ENCODE peak calls at places on chromosomes 7 and 10, in five cellular contexts. L is IMR-90, I is neuronal stem cell, A is mesenchymal stem cell, U is H1. G is an unnamed sample. For H3K36me3, the result is how much of the 10 kb centered on the place peaks cover.

GRCh38 chr10:97151307-97151914 is 34.3 kb downstream of the SLIT1 start:
- DNase-seq in L (no peak), A (no peak), I (no peak), U (no peak), G (no peak)

GRCh38 chr10:59830601-59831259 is 75.6 kb downstream of the CCDC6 start:
- DNase-seq in I (peak), L (peak), A (peak), U (peak), G (peak)

GRCh38 chr10:110864662-110865140 is 7.0 kb upstream of the PDCD4 start:
- DNase-seq in I (no peak), U (no peak), L (no peak), A (peak), G (no peak)

GRCh38 chr7:46545790-46546189 is 624.7 kb upstream of the IGFBP3 start:
- DNase-seq in A (peak), I (no peak), L (peak), U (no peak), G (peak)

GRCh38 chr7:149220534-149220933 is 18.9 kb upstream of the ZNF212 start:
- DNase-seq in A (peak), I (no peak), U (no peak), L (peak), G (peak)

GRCh38 chr7:19620470-19620869 is 88.4 kb downstream of the POLR1F start:
- DNase-seq in I (no peak), A (no peak), L (no peak), U (no peak), G (no peak)

GRCh38 chr7:92633211-92633906 is 43.2 kb upstream of the FAM133B start:
- DNase-seq in U (no peak), L (peak), A (peak), I (no peak), G (peak)

GRCh38 chr10:6423004-6423403 is 157.1 kb downstream of the PRKCQ start:
- DNase-seq in A (peak), L (peak), I (no peak), U (no peak), G (no peak)

GRCh38 chr7:75611557-75612178 is 119.5 kb downstream of the SPDYE5 start:
- DNase-seq in U (no peak), I (peak), A (no peak), L (no peak), G (peak)

GRCh38 chr10:29107866-29108498 is 180.9 kb upstream of the LYZL1 start:
- DNase-seq in L (no peak), U (no peak), I (no peak), A (no peak), G (no peak)

GRCh38 chr7:40520986-40521738 is 386.4 kb downstream of the SUGCT start:
- DNase-seq in A (no peak), I (no peak), U (no peak), L (no peak), G (no peak)

GRCh38 chr7:51288896-51289607 is 27.6 kb downstream of the COBL start:
- DNase-seq in U (no peak), L (no peak), I (no peak), A (no peak), G (peak)

GRCh38 chr7:17009007-17009719 is 127.4 kb upstream of the AGR3 start:
- DNase-seq in L (peak), I (no peak), U (no peak), A (no peak), G (peak)

GRCh38 chr7:110842796-110843195 is 248.1 kb upstream of the LRRN3 start:
- DNase-seq in A (no peak), U (no peak), I (no peak), L (no peak), G (no peak)

GRCh38 chr7:25852249-25852994 is 299.6 kb upstream of the NFE2L3 start:
- DNase-seq in I (no peak), A (peak), L (no peak), U (no peak), G (peak)

GRCh38 chr7:110693348-110693747 is 397.6 kb upstream of the LRRN3 start:
- DNase-seq in A (no peak), U (no peak), L (no peak), I (no peak), G (no peak)

GRCh38 chr7:14902589-14902963 is at the start of gene DGKB:
- DNase-seq in U (no peak), I (peak), L (peak), A (peak), G (peak)

GRCh38 chr7:50791363-50791762 is 8.7 kb upstream of the GRB10 start:
- DNase-seq in I (no peak), A (no peak), U (no peak), L (no peak), G (peak)

GRCh38 chr7:140552240-140552679 is 73.0 kb upstream of the MKRN1 start:
- DNase-seq in L (no peak), I (no peak), U (no peak), A (no peak), G (no peak)

DNA sequence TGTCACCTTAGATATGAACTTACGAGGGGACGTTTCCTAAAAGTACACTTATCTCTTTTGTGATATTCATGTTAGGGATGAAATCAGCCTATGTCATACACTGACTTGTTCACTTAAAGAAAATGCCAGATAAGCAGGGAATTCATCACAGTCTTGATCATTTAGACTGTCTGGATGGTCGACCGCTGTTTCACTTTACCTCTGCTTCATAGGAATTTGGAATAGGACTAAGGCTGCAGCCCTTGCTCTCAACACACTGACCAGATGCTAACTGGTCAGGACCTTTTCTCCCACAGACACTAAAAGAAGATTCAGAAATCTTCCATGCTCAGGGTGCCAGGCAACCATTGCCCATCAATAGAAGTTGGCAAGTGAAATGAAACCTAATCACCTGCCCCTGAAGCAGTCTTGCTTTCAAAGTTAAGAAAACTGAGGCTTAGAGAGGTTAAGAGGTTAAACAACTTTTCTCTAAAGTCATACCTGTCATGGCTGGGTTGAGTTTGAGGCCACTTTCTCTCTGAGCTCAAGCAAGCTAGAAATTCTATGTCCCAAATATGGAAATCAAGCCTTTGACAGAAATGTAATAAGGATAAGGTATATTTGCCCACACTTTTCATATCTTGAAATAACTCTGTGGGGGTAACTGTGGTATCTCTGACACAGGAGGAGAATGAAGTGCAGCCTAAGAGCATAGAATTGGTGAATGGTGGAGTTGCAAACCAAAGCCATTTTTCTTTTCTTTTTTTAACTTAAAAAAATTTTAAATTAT is 77.1 kb downstream of the MAP3K8 start:
- DNase-seq in I (no peak), L (no peak), U (no peak), A (no peak), G (no peak)
- H3K9ac ChIP-seq in I (no peak), L (no peak), U (no peak), A (peak), G (no peak)

GRCh38 chr10:133328358-133329343 is 8.0 kb downstream of the CALY start:
- DNase-seq in L (no peak), I (no peak), A (no peak), U (no peak), G (no peak)

GRCh38 chr10:133325761-133326463 is 10.8 kb downstream of the CALY start:
- DNase-seq in A (no peak), U (no peak), I (no peak), L (no peak), G (no peak)

GRCh38 chr10:133325392-133325760 is 11.3 kb downstream of the CALY start:
- DNase-seq in L (no peak), A (peak), I (no peak), U (no peak), G (no peak)

GRCh38 chr10:133327651-133328357 is 8.9 kb downstream of the CALY start:
- DNase-seq in L (peak), U (no peak), A (no peak), I (no peak), G (no peak)

GRCh38 chr10:133326745-133327650 is 9.7 kb downstream of the CALY start:
- DNase-seq in U (no peak), L (peak), I (no peak), A (no peak), G (no peak)
- H2BK15ac ChIP-seq in U (no peak), L (no peak), I (peak), A (no peak), G (no peak)

GRCh38 chr7:30633223-30633622 is 38.5 kb downstream of the GARS1 start:
- DNase-seq in U (no peak), I (no peak), L (no peak), A (no peak), G (no peak)

GRCh38 chr7:30626984-30627383 is 32.3 kb downstream of the GARS1 start:
- DNase-seq in I (no peak), A (no peak), U (no peak), L (peak), G (no peak)

GRCh38 chr7:30634634-30635201 is 40.0 kb downstream of the GARS1 start:
- DNase-seq in A (no peak), I (no peak), L (no peak), U (no peak), G (no peak)

GRCh38 chr7:30634193-30634626 is 39.5 kb downstream of the GARS1 start:
- DNase-seq in U (no peak), L (no peak), I (no peak), A (no peak), G (no peak)

DNA sequence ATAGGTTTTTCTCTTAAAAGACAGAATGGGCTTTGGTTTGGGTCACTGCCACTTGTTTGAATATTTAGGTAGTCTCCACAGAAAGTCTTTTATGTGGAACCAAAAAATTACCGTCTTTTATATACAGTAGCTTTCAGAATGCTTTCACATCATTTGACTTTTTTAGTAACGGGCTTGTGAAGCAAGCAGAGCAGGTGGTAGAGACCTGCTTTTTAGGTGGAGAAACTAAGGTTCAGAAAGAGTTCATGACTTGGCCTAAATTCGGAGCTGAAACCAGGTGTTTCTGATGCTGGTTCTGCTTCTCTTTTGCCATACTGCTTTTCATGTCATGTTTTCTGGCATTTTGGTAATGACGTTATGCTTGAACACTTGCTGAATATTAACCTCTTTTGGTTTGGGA is 36.3 kb downstream of the GARS1 start:
- DNase-seq in A (no peak), U (no peak), I (no peak), L (no peak), G (no peak)
- H3K36me3 ChIP-seq in A (under half), U (under half), I (under half), L (half or more), G (under half)

DNA sequence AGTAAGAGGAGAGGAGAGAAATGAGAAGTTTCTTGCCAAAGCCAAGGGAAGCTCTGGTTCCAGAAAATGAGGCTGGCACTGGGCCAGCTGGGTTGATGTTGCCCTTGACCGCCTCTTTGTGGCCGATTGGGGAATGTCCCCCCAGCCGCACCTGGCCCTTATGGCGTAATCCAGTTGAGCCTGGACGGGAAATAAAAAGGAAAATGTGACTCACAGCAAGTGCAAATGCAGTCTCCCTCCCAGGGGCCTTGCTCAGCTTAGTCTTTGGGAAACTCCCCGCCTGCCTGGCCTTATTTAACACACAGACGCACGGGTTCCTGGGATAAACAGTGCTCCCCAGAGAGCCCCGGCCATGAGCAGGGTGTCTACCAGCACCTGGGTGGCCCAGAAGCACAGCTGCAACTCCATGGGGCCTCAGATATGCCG is 174.8 kb downstream of the KIAA1217 start:
- DNase-seq in L (peak), A (peak), U (peak), I (no peak), G (peak)
- H3K9ac ChIP-seq in L (no peak), A (peak), U (no peak), I (no peak), G (no peak)

GRCh38 chr10:73413528-73414229 is at the start of gene ANXA7:
- DNase-seq in I (peak), L (peak), A (peak), U (peak), G (peak)
- H2BK15ac ChIP-seq in I (peak), L (peak), A (peak), U (no peak), G (no peak)

DNA sequence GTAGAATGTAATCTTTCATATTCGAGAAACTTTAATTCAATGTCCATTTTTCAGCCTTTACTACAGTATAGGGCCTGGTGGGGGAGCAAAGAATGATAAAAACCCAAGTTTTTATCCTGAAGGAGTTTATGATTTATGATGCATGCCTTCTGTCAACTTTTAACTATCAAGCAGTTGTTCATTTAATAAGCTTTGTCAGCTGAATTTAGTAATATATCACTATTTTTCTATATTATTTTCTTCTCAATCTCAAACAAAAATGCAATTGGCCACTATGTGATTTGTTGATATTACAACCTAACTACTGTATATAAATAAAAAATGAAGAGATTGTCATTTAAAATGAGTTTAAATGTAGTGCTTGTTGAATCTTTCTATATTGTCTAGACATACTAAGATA is 2.4 kb downstream of the NUP42 start:
- DNase-seq in A (no peak), U (no peak), I (no peak), L (no peak), G (no peak)
- H3K36me3 ChIP-seq in A (under half), U (under half), I (under half), L (under half), G (under half)

GRCh38 chr10:102648269-102648888 is 4.1 kb downstream of the TRIM8 start:
- DNase-seq in L (no peak), I (no peak), U (no peak), A (no peak), G (no peak)
- H3K9ac ChIP-seq in L (peak), I (peak), U (no peak), A (peak), G (no peak)

GRCh38 chr10:14205246-14205645 is 125.5 kb downstream of the FRMD4A start:
- DNase-seq in I (no peak), L (no peak), U (no peak), A (no peak), G (no peak)

GRCh38 chr10:14211617-14212016 is 119.1 kb downstream of the FRMD4A start:
- DNase-seq in I (no peak), L (no peak), U (no peak), A (no peak), G (no peak)

GRCh38 chr10:14208231-14208630 is 122.5 kb downstream of the FRMD4A start:
- DNase-seq in A (no peak), L (no peak), U (no peak), I (no peak), G (no peak)
- H2BK15ac ChIP-seq in A (no peak), L (no peak), U (no peak), I (no peak), G (no peak)

GRCh38 chr10:121591186-121591585 is 7.1 kb downstream of the FGFR2 start:
- DNase-seq in A (no peak), U (no peak), L (no peak), I (no peak), G (no peak)

GRCh38 chr10:121590772-121591171 is 7.5 kb downstream of the FGFR2 start:
- DNase-seq in I (no peak), L (no peak), A (no peak), U (no peak), G (no peak)

GRCh38 chr10:121593267-121593666 is 5.0 kb downstream of the FGFR2 start:
- DNase-seq in A (no peak), U (no peak), I (no peak), L (no peak), G (no peak)

GRCh38 chr10:121592155-121592890 is 5.9 kb downstream of the FGFR2 start:
- DNase-seq in L (no peak), A (no peak), I (no peak), U (no peak), G (no peak)

DNA sequence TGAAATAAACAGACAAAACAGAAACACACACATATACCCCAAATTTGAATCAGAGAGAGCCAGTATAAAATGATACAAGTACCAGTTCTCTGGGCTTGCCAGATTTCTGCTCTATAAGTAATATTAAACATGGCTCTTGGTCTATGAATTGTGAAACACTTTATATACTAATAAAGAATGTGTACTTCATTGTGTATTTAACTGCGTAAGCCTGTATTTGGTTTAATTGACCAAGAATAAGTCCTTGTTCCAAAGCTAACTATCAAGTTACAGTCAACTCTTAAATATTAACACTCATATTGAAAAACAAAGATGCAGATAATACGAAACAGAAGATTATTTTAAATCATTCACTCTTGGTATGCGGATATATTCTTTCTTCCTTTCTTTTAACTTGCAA is 8.7 kb downstream of the FGFR2 start:
- DNase-seq in I (no peak), U (no peak), L (no peak), A (no peak), G (no peak)
- H3K36me3 ChIP-seq in I (under half), U (under half), L (under half), A (under half), G (under half)

GRCh38 chr10:16992611-16993119 is 136.9 kb downstream of the CUBN start:
- DNase-seq in I (no peak), A (no peak), U (no peak), L (no peak), G (no peak)
- H3K9ac ChIP-seq in I (no peak), A (peak), U (no peak), L (peak), G (no peak)

G was measured in mesendoderm.